ENCODE peak calls at places on chromosome 6, in seven cellular contexts. R, K, F, S, Z, P and M are unnamed samples.

GRCh38 chr6:99427988-99428387 is 2.9 kb upstream of the PNISR start:
- DNase-seq in F (no peak), P (no peak), R (no peak), S (no peak), K (no peak), Z (no peak), M (no peak)

GRCh38 chr6:123829302-123829953 is 25.8 kb downstream of the NKAIN2 start:
- DNase-seq in Z (no peak), P (no peak), K (no peak), R (peak), F (peak), S (peak), M (peak)

GRCh38 chr6:142696689-142697088 is 248.3 kb downstream of the HIVEP2 start:
- DNase-seq in Z (no peak), P (no peak), S (no peak), R (peak), K (no peak), F (no peak), M (no peak)

GRCh38 chr6:108848116-108848868 is at the start of gene ARMC2:
- DNase-seq in F (peak), Z (peak), S (peak), P (peak), K (peak), R (peak), M (peak)

GRCh38 chr6:93021235-93021909 is 398.0 kb downstream of the EPHA7 start:
- DNase-seq in F (no peak), S (no peak), P (no peak), Z (no peak), K (no peak), R (no peak), M (no peak)

GRCh38 chr6:134235937-134236751 is 81.8 kb downstream of the SGK1 start:
- DNase-seq in P (no peak), F (peak), Z (peak), S (peak), K (no peak), R (peak), M (peak)

GRCh38 chr6:127177030-127177928 is 58.8 kb downstream of the RSPO3 start:
- DNase-seq in K (no peak), F (peak), R (no peak), P (no peak), Z (peak), S (peak), M (peak)

GRCh38 chr6:137637161-137637560 is 143.0 kb upstream of the OLIG3 start:
- DNase-seq in R (peak), Z (peak), K (no peak), F (peak), P (no peak), S (peak), M (peak)

GRCh38 chr6:42193491-42193894 is 1.3 kb downstream of the GUCA1B start:
- DNase-seq in S (peak), F (peak), R (no peak), K (no peak), Z (no peak), P (no peak), M (peak)

GRCh38 chr6:109174911-109175310 is 79.6 kb downstream of the CEP57L1 start:
- DNase-seq in R (no peak), Z (peak), K (no peak), F (peak), S (no peak), P (no peak), M (peak)

GRCh38 chr6:139198529-139199303 is 63.8 kb downstream of the HECA start:
- DNase-seq in F (no peak), S (no peak), P (no peak), R (no peak), Z (no peak), K (no peak), M (no peak)

GRCh38 chr6:122833229-122833556 is 44.1 kb downstream of the SMPDL3A start:
- DNase-seq in P (no peak), S (no peak), K (no peak), F (no peak), Z (no peak), R (no peak), M (no peak)

GRCh38 chr6:105431226-105431625 is 28.3 kb upstream of the PREP start:
- DNase-seq in Z (peak), K (peak), F (peak), P (peak), R (peak), S (peak), M (peak)

GRCh38 chr6:17885079-17885478 is 102.4 kb downstream of the KIF13A start:
- DNase-seq in P (no peak), R (no peak), K (no peak), Z (no peak), S (no peak), F (peak), M (no peak)

GRCh38 chr6:26175428-26176181 is 88.4 kb downstream of the HFE start:
- DNase-seq in R (peak), K (peak), P (peak), Z (peak), F (peak), S (peak), M (peak)

GRCh38 chr6:2209226-2209809 is 36.1 kb downstream of the GMDS start:
- DNase-seq in S (peak), K (peak), Z (no peak), F (peak), P (peak), R (peak), M (peak)

GRCh38 chr6:159973951-159974350 is 5.1 kb downstream of the IGF2R start:
- DNase-seq in P (peak), K (no peak), Z (peak), R (peak), S (peak), F (peak), M (peak)

GRCh38 chr6:34638834-34639736 is 57.5 kb downstream of the ILRUN start:
- DNase-seq in S (no peak), F (peak), R (no peak), Z (no peak), K (no peak), P (peak), M (peak)

GRCh38 chr6:24718449-24719124 is 367 bp downstream of the C6orf62 start:
- DNase-seq in F (no peak), Z (no peak), R (no peak), P (no peak), K (no peak), S (no peak), M (no peak)

GRCh38 chr6:142275146-142276006 is 26.4 kb upstream of the ADGRG6 start:
- DNase-seq in P (no peak), Z (no peak), S (peak), F (peak), R (peak), K (no peak), M (no peak)

GRCh38 chr6:45072673-45073072 is 255.5 kb upstream of the RUNX2 start:
- DNase-seq in F (no peak), P (no peak), R (no peak), S (no peak), K (no peak), Z (no peak), M (no peak)

GRCh38 chr6:7426447-7427169 is 37.0 kb downstream of the RIOK1 start:
- DNase-seq in K (no peak), R (no peak), S (no peak), Z (no peak), P (no peak), F (no peak), M (no peak)

GRCh38 chr6:85490516-85491248 is 40.8 kb downstream of the NT5E start:
- DNase-seq in R (peak), K (no peak), S (peak), P (no peak), Z (no peak), F (peak), M (peak)

GRCh38 chr6:55276745-55277627 is 50.3 kb upstream of the GFRAL start:
- DNase-seq in F (peak), K (peak), Z (peak), P (peak), R (peak), S (peak), M (peak)

GRCh38 chr6:14754636-14755513 is 491.0 kb upstream of the JARID2 start:
- DNase-seq in R (no peak), Z (no peak), S (no peak), P (no peak), K (no peak), F (no peak), M (no peak)